ENCODE peak calls at places on chromosomes 3 and 15, in four cellular contexts. P is OCI-LY7, S is pancreas, T is Calu3. R is an unnamed sample.

GRCh38 chr3:13651057-13651400 is 102.1 kb downstream of the FBLN2 start:
- DNase-seq in P (no peak), S (no peak), T (no peak), R (no peak)

GRCh38 chr3:61605589-61606175 is 44.3 kb downstream of the PTPRG start:
- DNase-seq in P (no peak), S (no peak), T (no peak), R (no peak)

GRCh38 chr3:4421121-4421520 is 45.9 kb downstream of the SUMF1 start:
- DNase-seq in P (no peak), S (no peak), T (no peak), R (peak; percentile 37)

GRCh38 chr3:148866261-148866660 is 1.2 kb downstream of the CPA3 start:
- DNase-seq in P (no peak), S (no peak), T (no peak), R (no peak)

GRCh38 chr15:37951999-37952398 is 17.6 kb downstream of the TMCO5A start:
- DNase-seq in P (no peak), S (no peak), T (no peak), R (no peak)

GRCh38 chr3:139718415-139718814 is 40.6 kb upstream of the NMNAT3 start:
- DNase-seq in P (no peak), S (peak; percentile 56), T (peak; percentile 57), R (no peak)

GRCh38 chr3:182969277-182969676 is 11.1 kb downstream of the DCUN1D1 start:
- DNase-seq in P (no peak), S (no peak), T (no peak), R (no peak)

GRCh38 chr15:48309740-48310139 is 21.5 kb upstream of the DUT start:
- DNase-seq in P (no peak), S (no peak), T (no peak), R (no peak)

GRCh38 chr15:91032919-91033803 is 10.8 kb upstream of the VPS33B start:
- DNase-seq in P (peak; percentile 55), S (peak; percentile 91), T (peak; percentile 94), R (peak; percentile 76)

GRCh38 chr3:99529265-99529664 is 109.1 kb upstream of the COL8A1 start:
- DNase-seq in P (no peak), S (no peak), T (no peak), R (no peak)

GRCh38 chr3:113498221-113499005 is 16.5 kb downstream of the SPICE1 start:
- DNase-seq in P (no peak), S (no peak), T (no peak), R (no peak)

GRCh38 chr15:34046471-34047145 is 7.6 kb upstream of the AVEN start:
- DNase-seq in P (no peak), S (no peak), T (no peak), R (no peak)

GRCh38 chr15:50241684-50242450 is 23.7 kb downstream of the HDC start:
- DNase-seq in P (no peak), S (no peak), T (peak; percentile 11), R (no peak)

GRCh38 chr3:13004376-13004775 is 68.9 kb downstream of the IQSEC1 start:
- DNase-seq in P (no peak), S (peak; percentile 41), T (no peak), R (no peak)

GRCh38 chr15:67004142-67004541 is 61.3 kb upstream of the SMAD3 start:
- DNase-seq in P (peak; percentile 20), S (no peak), T (no peak), R (no peak)

GRCh38 chr3:21621396-21621695 is 129.7 kb downstream of the ZNF385D start:
- DNase-seq in P (no peak), S (no peak), T (no peak), R (no peak)

GRCh38 chr3:138097192-138097829 is 18.1 kb downstream of the DZIP1L start:
- DNase-seq in P (no peak), S (no peak), T (peak; percentile 71), R (peak; percentile 33)

GRCh38 chr3:64358176-64358575 is 132.9 kb upstream of the PRICKLE2 start:
- DNase-seq in P (no peak), S (no peak), T (no peak), R (no peak)

GRCh38 chr3:78140866-78141658 is 1101.2 kb downstream of the ROBO2 start:
- DNase-seq in P (no peak), S (no peak), T (no peak), R (no peak)

GRCh38 chr3:12588674-12589054 is 31.8 kb downstream of the MKRN2 start:
- DNase-seq in P (no peak), S (no peak), T (no peak), R (no peak)

GRCh38 chr15:48641416-48641815 is 4.1 kb downstream of the FBN1 start:
- DNase-seq in P (peak; percentile 7), S (no peak), T (no peak), R (peak; percentile 6)

GRCh38 chr15:84982301-84982920 is 755 bp downstream of the PDE8A start:
- DNase-seq in P (peak; percentile 26), S (peak; percentile 78), T (peak; percentile 42), R (peak; percentile 80)

GRCh38 chr15:101351736-101352135 is 56.7 kb upstream of the SNRPA1 start:
- DNase-seq in P (no peak), S (no peak), T (no peak), R (no peak)

GRCh38 chr15:80556694-80557367 is 138.3 kb upstream of the ABHD17C start:
- DNase-seq in P (no peak), S (no peak), T (no peak), R (no peak)

GRCh38 chr3:184361932-184362667 is 590 bp downstream of the POLR2H start:
- DNase-seq in P (peak; percentile 54), S (peak; percentile 77), T (peak; percentile 79), R (peak; percentile 69)

GRCh38 chr3:5021571-5022092 is 42.4 kb downstream of the BHLHE40 start:
- DNase-seq in P (no peak), S (no peak), T (no peak), R (peak; percentile 56)

GRCh38 chr15:38781196-38781595 is 216.6 kb upstream of the RASGRP1 start:
- DNase-seq in P (no peak), S (no peak), T (no peak), R (no peak)

GRCh38 chr3:25843332-25843731 is 53.4 kb downstream of the OXSM start:
- DNase-seq in P (peak; percentile 25), S (no peak), T (no peak), R (no peak)
- TF ChIP-seq CTCF in P (peak; percentile 73), S (no peak), T (no peak), R (no peak)

DNA sequence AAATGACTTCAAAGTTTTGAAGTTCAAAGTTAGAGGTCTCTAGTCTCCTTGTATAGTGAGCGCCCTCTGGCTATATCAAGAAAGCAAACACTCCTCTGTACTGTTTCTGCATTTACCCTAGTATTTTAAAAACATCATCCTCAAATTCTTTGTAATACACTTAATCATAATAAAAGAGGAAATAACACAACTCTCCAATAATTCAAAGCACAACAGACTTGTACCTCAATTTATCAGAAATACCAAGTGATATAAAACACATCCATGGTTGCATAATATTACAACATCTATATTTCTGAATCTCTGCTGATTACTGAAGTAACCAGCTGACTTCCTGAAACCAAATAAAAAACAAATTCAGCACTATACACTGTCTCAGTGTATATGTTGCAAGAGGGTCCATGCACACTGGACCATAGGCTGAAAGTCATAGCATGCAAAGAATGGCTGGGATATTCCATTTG is 12.5 kb downstream of the PLOD2 start:
- DNase-seq in P (no peak), S (no peak), T (no peak), R (no peak)
- TF ChIP-seq CTCF in P (peak; percentile 33), S (no peak), T (no peak), R (no peak)

GRCh38 chr3:127083778-127084355 is 101.0 kb downstream of the PLXNA1 start:
- DNase-seq in P (no peak), S (no peak), T (no peak), R (no peak)
- TF ChIP-seq CTCF in P (no peak), S (no peak), T (no peak), R (no peak)

DNA sequence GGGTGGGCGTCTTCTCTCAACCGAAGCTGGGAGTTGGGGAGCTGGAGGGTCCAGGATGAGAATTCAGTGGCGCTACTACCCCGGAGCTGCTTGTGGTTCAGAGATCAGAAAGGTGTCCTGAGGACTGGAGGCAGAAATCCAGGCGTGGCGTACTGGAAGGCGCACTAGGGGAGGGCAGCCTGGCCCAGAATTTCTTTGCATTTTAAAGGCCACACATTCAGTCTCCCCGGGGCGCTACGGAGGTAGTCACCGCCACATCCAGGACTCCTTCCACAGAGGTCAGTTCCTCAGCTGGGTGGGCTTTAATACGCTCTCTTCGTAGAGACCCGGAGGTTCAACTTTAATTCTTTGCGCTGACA is 346 bp downstream of the MCTP2 start:
- DNase-seq in P (peak; percentile 48), S (no peak), T (no peak), R (peak; percentile 42)
- TF ChIP-seq CTCF in P (no peak), S (no peak), T (no peak), R (no peak)

GRCh38 chr3:119492128-119492527 is 6.2 kb upstream of the TIMMDC1 start:
- DNase-seq in P (no peak), S (no peak), T (no peak), R (no peak)

GRCh38 chr3:119497824-119498187 is 541 bp upstream of the TIMMDC1 start:
- DNase-seq in P (no peak), S (peak; percentile 58), T (no peak), R (peak; percentile 12)

GRCh38 chr3:119498188-119498987 is at the start of gene TIMMDC1:
- DNase-seq in P (peak; percentile 98), S (peak; percentile 94), T (peak; percentile 97), R (peak; percentile 98)

GRCh38 chr3:119492810-119493209 is 5.5 kb upstream of the TIMMDC1 start:
- DNase-seq in P (no peak), S (no peak), T (no peak), R (no peak)

DNA sequence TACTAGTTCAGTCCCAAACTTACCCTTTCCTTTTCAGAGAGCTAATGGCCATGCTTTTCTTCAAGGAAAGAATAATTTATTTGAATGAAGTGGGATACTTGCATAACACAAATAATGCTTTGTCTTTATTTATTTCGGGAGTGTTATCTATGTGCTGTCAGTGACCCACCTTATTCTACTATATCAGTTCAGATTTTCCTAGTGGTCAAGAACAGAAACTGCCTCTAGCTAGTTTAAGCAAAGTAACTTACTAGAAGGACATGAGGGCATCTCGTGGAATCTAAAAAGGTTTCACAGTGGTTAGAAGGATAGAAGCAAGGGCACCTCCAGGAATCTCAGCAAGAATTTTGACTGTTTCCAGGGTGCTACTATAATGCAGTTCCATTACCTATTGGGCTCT is 3.8 kb upstream of the TIMMDC1 start:
- DNase-seq in P (peak; percentile 14), S (no peak), T (no peak), R (no peak)
- TF ChIP-seq CTCF in P (no peak), S (no peak), T (no peak), R (peak; percentile 12)

DNA sequence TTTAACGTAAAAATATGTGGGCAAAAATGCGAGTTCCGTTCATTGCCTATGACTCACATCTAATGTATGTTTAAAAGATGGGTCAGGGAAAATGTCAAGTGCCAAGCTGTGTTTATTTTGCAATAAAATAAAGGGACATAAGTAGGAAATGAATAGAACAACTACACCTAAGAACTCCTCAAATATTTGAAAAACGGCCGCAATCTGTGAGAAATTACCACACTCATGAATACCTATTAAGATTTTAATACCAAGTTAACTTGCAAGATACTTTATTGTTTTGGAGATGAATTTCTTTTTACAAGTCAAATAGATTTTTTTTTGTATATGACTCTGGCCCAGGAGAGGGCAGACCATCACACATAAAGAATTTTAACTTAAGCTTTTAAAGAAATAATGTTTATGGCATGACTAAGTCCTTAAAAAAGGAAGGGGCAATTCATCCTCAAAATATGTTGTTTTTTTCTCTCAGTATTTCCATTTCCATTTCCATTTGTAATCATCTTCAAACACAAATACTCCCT is 152.7 kb downstream of the SUCNR1 start:
- DNase-seq in P (no peak), S (no peak), T (peak; percentile 25), R (no peak)
- TF ChIP-seq CTCF in P (peak; percentile 35), S (no peak), T (no peak), R (no peak)

GRCh38 chr3:50675179-50676030 is 678 bp downstream of the DOCK3 start:
- DNase-seq in P (peak; percentile 10), S (peak; percentile 78), T (peak; percentile 63), R (peak; percentile 81)
- TF ChIP-seq CTCF in P (peak; percentile 62), S (no peak), T (peak; percentile 55), R (peak; percentile 78)

R was measured in activated CD8-positive, alpha-beta T cell treated with anti-CD3 and anti-CD28 coated beads for 36 hours.